ENCODE peak calls at places on chromosome 17, in nine cellular contexts. Z is stomach, Q is A549, M is ovary, X is transverse colon, T is HepG2, F is K562, Y is tibial nerve, W is suprapubic skin. J is an unnamed sample. For H3K4me1, the result is how much of the 10 kb centered on the place peaks cover.

GRCh38 chr17:35299108-35299507 is 56.2 kb downstream of the SLFN5 start:
- DNase-seq in Z (peak), Q (no peak), M (no peak), X (no peak), T (no peak), F (no peak), Y (no peak), W (no peak), J (no peak)

GRCh38 chr17:75096082-75096625 is 8.4 kb downstream of the SLC16A5 start:
- DNase-seq in Z (peak), Q (peak), M (no peak), X (peak), T (peak), F (peak), Y (no peak), W (no peak), J (no peak)

GRCh38 chr17:78322858-78323455 is 36.9 kb downstream of the SOCS3 start:
- DNase-seq in Z (no peak), Q (no peak), M (no peak), X (peak), T (no peak), F (no peak), Y (peak), W (peak), J (peak)

GRCh38 chr17:38577645-38578173 is 28.0 kb downstream of the SRCIN1 start:
- DNase-seq in Z (no peak), Q (no peak), M (no peak), X (no peak), T (no peak), F (no peak), Y (no peak), W (no peak), J (no peak)

GRCh38 chr17:17978481-17979424 is 6.1 kb downstream of the DRC3 start:
- DNase-seq in Z (no peak), Q (no peak), M (no peak), X (no peak), T (no peak), F (no peak), Y (no peak), W (no peak), J (no peak)

GRCh38 chr17:69375229-69375628 is 39.3 kb upstream of the MAP2K6 start:
- DNase-seq in Z (no peak), Q (no peak), M (no peak), X (no peak), T (no peak), F (no peak), Y (no peak), W (no peak), J (no peak)

GRCh38 chr17:83203472-83204221 is 124.2 kb downstream of the METRNL start:
- DNase-seq in Z (peak), Q (no peak), M (peak), X (peak), T (no peak), F (no peak), Y (peak), W (peak), J (peak)

GRCh38 chr17:4833941-4834501 is 881 bp downstream of the MINK1 start:
- DNase-seq in Z (no peak), Q (peak), M (peak), X (peak), T (peak), F (no peak), Y (peak), W (no peak), J (peak)

GRCh38 chr17:50459081-50459676 is 9.5 kb downstream of the CHAD start:
- DNase-seq in Z (no peak), Q (peak), M (no peak), X (peak), T (peak), F (no peak), Y (no peak), W (no peak), J (no peak)

GRCh38 chr17:30341703-30342102 is 7.8 kb upstream of the TMIGD1 start:
- DNase-seq in Z (no peak), Q (no peak), M (no peak), X (no peak), T (no peak), F (no peak), Y (no peak), W (no peak), J (no peak)

GRCh38 chr17:78325076-78325712 is 34.7 kb downstream of the SOCS3 start:
- DNase-seq in Z (no peak), Q (no peak), M (no peak), X (peak), T (no peak), F (peak), Y (no peak), W (peak), J (peak)

GRCh38 chr17:42183741-42184711 is 1.2 kb downstream of the HCRT start:
- DNase-seq in Z (peak), Q (peak), M (peak), X (peak), T (peak), F (peak), Y (peak), W (peak), J (peak)

GRCh38 chr17:50425682-50426471 is at the start of gene ACSF2:
- DNase-seq in Z (peak), Q (peak), M (peak), X (peak), T (peak), F (peak), Y (peak), W (peak), J (peak)

GRCh38 chr17:27340990-27341595 is 47.2 kb downstream of the WSB1 start:
- DNase-seq in Z (no peak), Q (no peak), M (no peak), X (no peak), T (no peak), F (no peak), Y (no peak), W (no peak), J (no peak)

GRCh38 chr17:9911089-9911488 is 6.0 kb upstream of the RCVRN start:
- DNase-seq in Z (no peak), Q (no peak), M (no peak), X (no peak), T (no peak), F (no peak), Y (no peak), W (no peak), J (no peak)

GRCh38 chr17:17351901-17352781 is 49.0 kb downstream of the NT5M start:
- DNase-seq in Z (peak), Q (no peak), M (peak), X (no peak), T (peak), F (peak), Y (no peak), W (no peak), J (no peak)

GRCh38 chr17:37067555-37068111 is 118.9 kb downstream of the AATF start:
- DNase-seq in Z (peak), Q (peak), M (peak), X (peak), T (peak), F (peak), Y (no peak), W (peak), J (peak)

DNA sequence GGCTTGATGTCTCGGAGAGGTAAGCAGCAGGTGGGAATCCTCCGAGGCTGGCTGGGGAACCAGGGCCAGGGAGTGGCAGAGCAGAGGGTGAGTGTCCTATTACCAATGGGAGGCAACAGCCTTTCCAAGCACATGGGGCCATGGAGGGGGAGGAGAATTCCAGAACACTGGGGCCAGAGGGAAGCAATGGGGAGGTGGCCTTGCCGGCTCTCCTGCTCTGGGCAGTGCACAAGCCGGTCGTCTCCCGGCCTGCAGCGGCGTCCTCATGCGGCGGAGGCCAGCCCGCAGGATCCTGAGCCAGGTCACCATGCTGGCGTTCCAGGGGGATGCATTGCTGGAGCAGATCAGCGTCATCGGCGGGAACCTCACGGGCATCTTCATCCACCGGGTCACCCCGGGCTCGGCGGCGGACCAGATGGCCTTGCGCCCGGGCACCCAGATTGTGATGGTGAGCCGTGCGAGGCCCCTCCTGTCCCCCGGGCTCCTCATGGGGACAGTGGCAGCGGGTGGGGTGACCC is 21.9 kb downstream of the SGSH start:
- DNase-seq in Z (no peak), Q (no peak), M (no peak), X (no peak), T (peak), F (no peak), Y (no peak), W (no peak), J (no peak)
- H3K4me1 ChIP-seq in Z (under half), Q (under half), M (under half), X (under half), T (under half), F (under half), Y (under half), W (under half), J (under half)

DNA sequence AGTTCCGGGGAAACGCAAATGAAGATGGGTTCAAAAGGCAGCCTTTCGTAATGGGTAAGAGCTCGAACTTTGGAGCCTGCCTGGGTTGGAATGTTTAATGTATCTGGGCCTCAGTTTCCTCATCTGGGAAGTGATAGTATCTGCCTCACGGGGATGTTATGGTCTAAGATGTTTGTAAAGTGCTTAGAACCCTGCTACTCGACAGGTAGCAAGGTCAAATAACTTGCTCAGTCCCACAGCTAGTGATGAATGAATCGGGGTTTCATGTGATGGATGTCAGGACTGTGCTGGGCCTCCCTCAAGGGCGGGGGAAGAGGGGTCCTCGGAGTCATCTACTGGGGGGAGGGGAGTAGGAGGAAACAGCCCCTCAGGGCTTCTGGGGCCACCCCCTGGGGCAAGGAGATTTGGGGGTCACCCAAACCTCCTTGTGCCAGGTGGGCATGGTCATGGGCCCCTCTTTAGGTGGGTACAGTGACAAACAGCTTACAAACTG is 673 bp downstream of the PNPO start:
- DNase-seq in Z (no peak), Q (no peak), M (no peak), X (no peak), T (peak), F (no peak), Y (no peak), W (no peak), J (no peak)
- TF ChIP-seq EP300 in Z (no peak), Q (no peak), M (no peak), X (no peak), T (no peak), F (no peak), Y (no peak), W (no peak), J (no peak)

GRCh38 chr17:21132428-21132827 is 5.7 kb downstream of the DHRS7B start:
- DNase-seq in Z (no peak), Q (no peak), M (no peak), X (no peak), T (no peak), F (no peak), Y (no peak), W (no peak), J (no peak)

GRCh38 chr17:21131090-21131616 is 4.4 kb downstream of the DHRS7B start:
- DNase-seq in Z (no peak), Q (no peak), M (no peak), X (no peak), T (no peak), F (no peak), Y (no peak), W (no peak), J (no peak)

GRCh38 chr17:21129023-21129681 is 2.4 kb downstream of the DHRS7B start:
- DNase-seq in Z (no peak), Q (peak), M (no peak), X (no peak), T (peak), F (no peak), Y (peak), W (no peak), J (no peak)

GRCh38 chr17:21134559-21134958 is 7.8 kb downstream of the DHRS7B start:
- DNase-seq in Z (no peak), Q (no peak), M (no peak), X (no peak), T (no peak), F (no peak), Y (no peak), W (no peak), J (no peak)
- H3K4me1 ChIP-seq in Z (under half), Q (under half), M (under half), X (under half), T (under half), F (under half), Y (under half), W (under half), J (under half)

GRCh38 chr17:44763170-44763569 is 4.4 kb downstream of the ADAM11 start:
- DNase-seq in Z (no peak), Q (no peak), M (no peak), X (no peak), T (no peak), F (no peak), Y (no peak), W (no peak), J (no peak)

GRCh38 chr17:44766409-44767038 is 7.7 kb downstream of the ADAM11 start:
- DNase-seq in Z (no peak), Q (no peak), M (no peak), X (no peak), T (no peak), F (no peak), Y (no peak), W (no peak), J (peak)

GRCh38 chr17:44768505-44769142 is 9.8 kb downstream of the ADAM11 start:
- DNase-seq in Z (no peak), Q (no peak), M (no peak), X (no peak), T (no peak), F (no peak), Y (no peak), W (no peak), J (no peak)

GRCh38 chr17:44767493-44767892 is 8.7 kb downstream of the ADAM11 start:
- DNase-seq in Z (no peak), Q (no peak), M (no peak), X (no peak), T (no peak), F (no peak), Y (no peak), W (no peak), J (no peak)

GRCh38 chr17:44765965-44766364 is 7.2 kb downstream of the ADAM11 start:
- DNase-seq in Z (no peak), Q (no peak), M (no peak), X (no peak), T (no peak), F (no peak), Y (no peak), W (no peak), J (no peak)
- TF ChIP-seq EP300 in Z (no peak), Q (no peak), M (no peak), X (no peak), T (no peak), F (no peak), Y (no peak), W (no peak), J (no peak)

DNA sequence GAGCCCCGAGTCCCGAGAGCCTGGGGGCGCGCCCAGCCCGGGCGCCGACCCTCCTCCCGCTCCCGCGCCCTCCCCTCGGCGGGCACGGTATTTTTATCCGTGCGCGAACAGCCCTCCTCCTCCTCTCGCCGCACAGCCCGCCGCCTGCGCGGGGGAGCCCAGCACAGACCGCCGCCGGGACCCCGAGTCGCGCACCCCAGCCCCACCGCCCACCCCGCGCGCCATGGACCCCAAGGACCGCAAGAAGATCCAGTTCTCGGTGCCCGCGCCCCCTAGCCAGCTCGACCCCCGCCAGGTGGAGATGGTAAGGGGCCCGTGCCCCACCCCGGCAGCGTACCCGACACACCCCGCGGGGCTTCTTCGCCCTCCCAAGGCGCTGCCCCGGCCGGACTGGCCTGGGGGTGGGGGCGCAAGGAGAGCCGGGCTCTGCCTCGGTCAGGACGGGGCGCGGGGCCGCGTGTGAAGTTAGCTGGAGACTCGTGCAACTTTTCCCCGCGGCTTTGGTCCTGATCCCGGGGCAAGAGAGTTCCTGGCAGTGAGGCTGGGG is 491 bp downstream of the PPP1R1B start:
- DNase-seq in Z (no peak), Q (no peak), M (no peak), X (no peak), T (no peak), F (no peak), Y (no peak), W (no peak), J (no peak)
- H3K4me1 ChIP-seq in Z (half or more), Q (under half), M (under half), X (under half), T (half or more), F (under half), Y (under half), W (half or more), J (under half)

DNA sequence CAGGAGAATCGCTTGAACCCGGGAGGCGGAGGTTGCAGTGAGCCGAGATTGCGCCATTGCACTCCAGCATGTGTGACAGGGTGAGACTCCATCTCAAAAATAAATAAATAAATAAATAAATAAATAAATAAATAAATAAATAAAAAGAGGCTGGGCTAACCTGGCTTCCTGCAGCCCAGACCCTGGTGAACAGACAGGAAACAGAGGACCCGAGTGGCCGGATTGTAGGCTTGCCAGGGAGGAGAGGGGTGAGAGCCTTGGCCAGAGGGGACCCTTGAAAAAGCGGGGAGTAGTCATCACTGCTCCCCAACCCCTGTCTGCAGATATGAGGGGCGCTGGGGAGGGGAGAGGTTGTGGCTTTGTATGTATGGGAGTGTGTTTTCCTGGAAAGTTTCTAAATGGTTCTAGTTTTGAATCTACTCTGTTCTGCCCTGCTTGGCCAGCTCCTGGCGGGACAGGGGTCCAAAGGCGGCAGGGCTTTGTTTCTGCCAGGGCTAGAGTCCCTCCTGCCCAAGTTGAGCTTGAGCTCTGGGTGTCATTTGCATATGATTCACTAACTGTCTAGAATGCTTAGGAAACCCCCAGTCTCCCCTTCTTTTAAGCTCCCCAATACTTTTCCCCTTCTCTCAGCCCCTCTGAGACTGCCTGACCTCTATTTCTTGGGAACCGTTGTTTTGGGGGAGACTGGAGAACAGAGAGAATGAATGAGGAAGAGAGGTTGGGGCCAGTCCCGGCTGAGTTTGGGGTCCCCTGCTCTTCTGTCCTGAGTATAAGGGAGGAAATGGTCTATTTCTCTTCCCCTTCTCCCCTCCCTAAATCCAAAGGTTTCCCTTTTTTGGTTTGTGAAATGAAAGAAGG is 16.4 kb downstream of the RARA start:
- DNase-seq in Z (no peak), Q (no peak), M (no peak), X (no peak), T (no peak), F (no peak), Y (no peak), W (no peak), J (no peak)
- TF ChIP-seq EP300 in Z (no peak), Q (no peak), M (no peak), X (no peak), T (no peak), F (no peak), Y (no peak), W (no peak), J (no peak)

DNA sequence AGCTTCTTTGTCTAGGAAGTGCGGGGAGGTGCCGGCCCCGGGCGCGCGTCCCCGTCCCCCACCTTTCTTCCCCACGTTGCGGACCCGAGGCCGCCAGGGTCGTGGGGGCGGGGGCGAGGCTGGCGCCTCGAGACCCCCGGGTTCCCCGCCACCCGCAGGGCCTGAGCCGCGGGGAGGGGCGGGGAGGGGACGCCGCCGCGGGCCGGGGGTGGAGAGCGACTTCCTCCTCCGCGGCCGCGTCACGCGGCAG is 1.8 kb upstream of the ACTG1 start:
- DNase-seq in Z (no peak), Q (no peak), M (no peak), X (no peak), T (no peak), F (no peak), Y (no peak), W (no peak), J (no peak)
- H3K4me1 ChIP-seq in Z (half or more), Q (under half), M (under half), X (under half), T (half or more), F (under half), Y (under half), W (half or more), J (half or more)

GRCh38 chr17:65633146-65633881 is 71.9 kb upstream of the AXIN2 start:
- DNase-seq in Z (no peak), Q (no peak), M (no peak), X (no peak), T (no peak), F (no peak), Y (no peak), W (no peak), J (no peak)
- TF ChIP-seq EP300 in Z (no peak), Q (no peak), M (no peak), X (no peak), T (no peak), F (no peak), Y (no peak), W (no peak), J (no peak)

GRCh38 chr17:59786536-59787319 is 79.3 kb downstream of the VMP1 start:
- DNase-seq in Z (peak), Q (peak), M (no peak), X (peak), T (peak), F (peak), Y (peak), W (peak), J (peak)
- H3K4me1 ChIP-seq in Z (under half), Q (half or more), M (under half), X (under half), T (half or more), F (under half), Y (under half), W (half or more), J (half or more)